ENCODE peak calls at places on chromosomes 11 and 22, in ten cellular contexts. V, C, Y, E, O, K, R, S, I and L are unnamed samples.

GRCh38 chr11:8043756-8044155 is 37.3 kb upstream of the TUB start:
- DNase-seq in V (no peak), C (no peak), Y (no peak), E (no peak), O (no peak), K (no peak), R (no peak), S (no peak), I (no peak), L (no peak)

GRCh38 chr22:20956258-20957117 is 10.6 kb upstream of the AIFM3 start:
- DNase-seq in V (peak), C (no peak), Y (no peak), E (no peak), O (no peak), K (no peak), R (no peak), S (peak), I (no peak), L (no peak)

GRCh38 chr11:117805048-117805447 is 8.0 kb upstream of the DSCAML1 start:
- DNase-seq in V (no peak), C (no peak), Y (no peak), E (no peak), O (no peak), K (no peak), R (no peak), S (no peak), I (no peak), L (no peak)

GRCh38 chr11:35523351-35523768 is 2.1 kb downstream of the PAMR1 start:
- DNase-seq in V (no peak), C (no peak), Y (no peak), E (no peak), O (no peak), K (no peak), R (no peak), S (peak), I (peak), L (no peak)

GRCh38 chr11:66361502-66361941 is 10.0 kb downstream of the SLC29A2 start:
- DNase-seq in V (no peak), C (no peak), Y (no peak), E (no peak), O (no peak), K (no peak), R (no peak), S (no peak), I (no peak), L (no peak)

GRCh38 chr11:83676061-83676460 is 389.9 kb upstream of the CCDC90B start:
- DNase-seq in V (no peak), C (no peak), Y (no peak), E (no peak), O (no peak), K (no peak), R (no peak), S (no peak), I (no peak), L (no peak)

GRCh38 chr11:91513734-91514133 is 710.9 kb upstream of the FAT3 start:
- DNase-seq in V (no peak), C (no peak), Y (no peak), E (no peak), O (no peak), K (no peak), R (no peak), S (no peak), I (no peak), L (no peak)

GRCh38 chr11:62217191-62217748 is 8.8 kb downstream of the SCGB2A1 start:
- DNase-seq in V (no peak), C (no peak), Y (no peak), E (no peak), O (no peak), K (no peak), R (no peak), S (peak), I (no peak), L (no peak)